ENCODE peak calls at places on chromosome 15, in seven cellular contexts. One of them, this sample, is unnamed.
A peak's percentile ranks its signal among the peaks of the same experiment; 100 is the strongest.

GRCh38 chr15:70802629-70803028 is 39.3 kb upstream of the UACA start:
- DNase-seq in CD4-positive, alpha-beta T cell: no peak
- DNase-seq in cardiac muscle cell: peak; percentile 57
- DNase-seq in IMR-90: peak; percentile 91
- DNase-seq in ovary: no peak
- DNase-seq in stomach: no peak
- DNase-seq in HCT116: no peak
- DNase-seq in this sample: peak; percentile 45

GRCh38 chr15:68055224-68055705 is 1.1 kb downstream of the PIAS1 start:
- DNase-seq in CD4-positive, alpha-beta T cell: peak; percentile 24
- DNase-seq in cardiac muscle cell: peak; percentile 52
- DNase-seq in IMR-90: peak; percentile 52
- DNase-seq in ovary: no peak
- DNase-seq in stomach: no peak
- DNase-seq in HCT116: no peak
- DNase-seq in this sample: peak; percentile 22

GRCh38 chr15:36401586-36401966 is 177.8 kb upstream of the CDIN1 start:
- DNase-seq in CD4-positive, alpha-beta T cell: no peak
- DNase-seq in cardiac muscle cell: peak; percentile 18
- DNase-seq in IMR-90: no peak
- DNase-seq in ovary: no peak
- DNase-seq in stomach: no peak
- DNase-seq in HCT116: no peak
- DNase-seq in this sample: no peak

GRCh38 chr15:37220949-37221670 is 120.8 kb upstream of the MEIS2 start:
- DNase-seq in CD4-positive, alpha-beta T cell: no peak
- DNase-seq in cardiac muscle cell: no peak
- DNase-seq in IMR-90: no peak
- DNase-seq in ovary: no peak
- DNase-seq in stomach: no peak
- DNase-seq in HCT116: no peak
- DNase-seq in this sample: no peak

GRCh38 chr15:71252036-71252898 is 137.0 kb downstream of the THSD4 start:
- DNase-seq in CD4-positive, alpha-beta T cell: no peak
- DNase-seq in cardiac muscle cell: peak; percentile 59
- DNase-seq in IMR-90: peak; percentile 56
- DNase-seq in ovary: no peak
- DNase-seq in stomach: no peak
- DNase-seq in HCT116: peak; percentile 83
- DNase-seq in this sample: peak; percentile 54

GRCh38 chr15:71069693-71070092 is 45.6 kb upstream of the THSD4 start:
- DNase-seq in CD4-positive, alpha-beta T cell: no peak
- DNase-seq in cardiac muscle cell: no peak
- DNase-seq in IMR-90: no peak
- DNase-seq in ovary: no peak
- DNase-seq in stomach: no peak
- DNase-seq in HCT116: no peak
- DNase-seq in this sample: no peak

GRCh38 chr15:51658664-51659063 is 22.6 kb upstream of the SCG3 start:
- DNase-seq in CD4-positive, alpha-beta T cell: no peak
- DNase-seq in cardiac muscle cell: no peak
- DNase-seq in IMR-90: no peak
- DNase-seq in ovary: no peak
- DNase-seq in stomach: no peak
- DNase-seq in HCT116: no peak
- DNase-seq in this sample: no peak

GRCh38 chr15:41564960-41565502 is 6.0 kb downstream of the TYRO3 start:
- DNase-seq in CD4-positive, alpha-beta T cell: no peak
- DNase-seq in cardiac muscle cell: no peak
- DNase-seq in IMR-90: no peak
- DNase-seq in ovary: no peak
- DNase-seq in stomach: no peak
- DNase-seq in HCT116: no peak
- DNase-seq in this sample: no peak

GRCh38 chr15:33458421-33458820 is 147.7 kb downstream of the RYR3 start:
- DNase-seq in CD4-positive, alpha-beta T cell: no peak
- DNase-seq in cardiac muscle cell: no peak
- DNase-seq in IMR-90: no peak
- DNase-seq in ovary: no peak
- DNase-seq in stomach: no peak
- DNase-seq in HCT116: no peak
- DNase-seq in this sample: peak; percentile 54

GRCh38 chr15:90572893-90573292 is 43.2 kb downstream of the CRTC3 start:
- DNase-seq in CD4-positive, alpha-beta T cell: no peak
- DNase-seq in cardiac muscle cell: no peak
- DNase-seq in IMR-90: no peak
- DNase-seq in ovary: no peak
- DNase-seq in stomach: no peak
- DNase-seq in HCT116: no peak
- DNase-seq in this sample: no peak

GRCh38 chr15:25693321-25694237 is 169.5 kb downstream of the ATP10A start:
- DNase-seq in CD4-positive, alpha-beta T cell: no peak
- DNase-seq in cardiac muscle cell: peak; percentile 37
- DNase-seq in IMR-90: peak; percentile 24
- DNase-seq in ovary: no peak
- DNase-seq in stomach: no peak
- DNase-seq in HCT116: no peak
- DNase-seq in this sample: no peak

GRCh38 chr15:25689592-25689991 is 173.5 kb downstream of the ATP10A start:
- DNase-seq in CD4-positive, alpha-beta T cell: no peak
- DNase-seq in cardiac muscle cell: no peak
- DNase-seq in IMR-90: no peak
- DNase-seq in ovary: no peak
- DNase-seq in stomach: no peak
- DNase-seq in HCT116: no peak
- DNase-seq in this sample: no peak

GRCh38 chr15:25694238-25694584 is 168.9 kb downstream of the ATP10A start:
- DNase-seq in CD4-positive, alpha-beta T cell: no peak
- DNase-seq in cardiac muscle cell: no peak
- DNase-seq in IMR-90: no peak
- DNase-seq in ovary: no peak
- DNase-seq in stomach: no peak
- DNase-seq in HCT116: no peak
- DNase-seq in this sample: no peak

GRCh38 chr15:25690673-25691543 is 172.2 kb downstream of the ATP10A start:
- DNase-seq in CD4-positive, alpha-beta T cell: no peak
- DNase-seq in cardiac muscle cell: peak; percentile 54
- DNase-seq in IMR-90: peak; percentile 86
- DNase-seq in ovary: no peak
- DNase-seq in stomach: no peak
- DNase-seq in HCT116: no peak
- DNase-seq in this sample: peak; percentile 15

GRCh38 chr15:25691544-25692430 is 171.3 kb downstream of the ATP10A start:
- DNase-seq in CD4-positive, alpha-beta T cell: no peak
- DNase-seq in cardiac muscle cell: peak; percentile 43
- DNase-seq in IMR-90: peak; percentile 31
- DNase-seq in ovary: no peak
- DNase-seq in stomach: no peak
- DNase-seq in HCT116: no peak
- DNase-seq in this sample: no peak
- TF ChIP-seq CTCF in CD4-positive, alpha-beta T cell: no peak
- TF ChIP-seq CTCF in cardiac muscle cell: peak; percentile 41
- TF ChIP-seq CTCF in IMR-90: peak; percentile 35
- TF ChIP-seq CTCF in ovary: no peak
- TF ChIP-seq CTCF in stomach: no peak
- TF ChIP-seq CTCF in HCT116: no peak
- TF ChIP-seq CTCF in this sample: no peak

GRCh38 chr15:65410972-65411371 is 11.8 kb downstream of the IGDCC4 start:
- DNase-seq in CD4-positive, alpha-beta T cell: no peak
- DNase-seq in cardiac muscle cell: no peak
- DNase-seq in IMR-90: no peak
- DNase-seq in ovary: no peak
- DNase-seq in stomach: no peak
- DNase-seq in HCT116: no peak
- DNase-seq in this sample: no peak
- H3K27ac ChIP-seq in CD4-positive, alpha-beta T cell: no peak overlapping the region
- H3K27ac ChIP-seq in cardiac muscle cell: no peak overlapping the region
- H3K27ac ChIP-seq in IMR-90: no peak overlapping the region
- H3K27ac ChIP-seq in ovary: no peak overlapping the region
- H3K27ac ChIP-seq in stomach: no peak overlapping the region
- H3K27ac ChIP-seq in HCT116: no peak overlapping the region
- H3K27ac ChIP-seq in this sample: no peak overlapping the region

GRCh38 chr15:63048986-63049665 is 6.6 kb downstream of the TPM1 start:
- DNase-seq in CD4-positive, alpha-beta T cell: peak; percentile 25
- DNase-seq in cardiac muscle cell: peak; percentile 57
- DNase-seq in IMR-90: peak; percentile 66
- DNase-seq in ovary: no peak
- DNase-seq in stomach: peak; percentile 46
- DNase-seq in HCT116: no peak
- DNase-seq in this sample: peak; percentile 54
- TF ChIP-seq CTCF in CD4-positive, alpha-beta T cell: no peak
- TF ChIP-seq CTCF in cardiac muscle cell: no peak
- TF ChIP-seq CTCF in IMR-90: no peak
- TF ChIP-seq CTCF in ovary: no peak
- TF ChIP-seq CTCF in stomach: no peak
- TF ChIP-seq CTCF in HCT116: no peak
- TF ChIP-seq CTCF in this sample: no peak

GRCh38 chr15:64694816-64695215 is 80.6 kb downstream of the RBPMS2 start:
- DNase-seq in CD4-positive, alpha-beta T cell: no peak
- DNase-seq in cardiac muscle cell: no peak
- DNase-seq in IMR-90: no peak
- DNase-seq in ovary: no peak
- DNase-seq in stomach: no peak
- DNase-seq in HCT116: no peak
- DNase-seq in this sample: no peak

GRCh38 chr15:64701051-64701450 is 74.3 kb downstream of the RBPMS2 start:
- DNase-seq in CD4-positive, alpha-beta T cell: no peak
- DNase-seq in cardiac muscle cell: no peak
- DNase-seq in IMR-90: no peak
- DNase-seq in ovary: no peak
- DNase-seq in stomach: no peak
- DNase-seq in HCT116: no peak
- DNase-seq in this sample: no peak

GRCh38 chr15:64699767-64700388 is 75.5 kb downstream of the RBPMS2 start:
- DNase-seq in CD4-positive, alpha-beta T cell: no peak
- DNase-seq in cardiac muscle cell: peak; percentile 76
- DNase-seq in IMR-90: peak; percentile 48
- DNase-seq in ovary: peak; percentile 38
- DNase-seq in stomach: peak; percentile 30
- DNase-seq in HCT116: no peak
- DNase-seq in this sample: peak; percentile 34

GRCh38 chr15:64695571-64695992 is 79.8 kb downstream of the RBPMS2 start:
- DNase-seq in CD4-positive, alpha-beta T cell: no peak
- DNase-seq in cardiac muscle cell: no peak
- DNase-seq in IMR-90: no peak
- DNase-seq in ovary: no peak
- DNase-seq in stomach: no peak
- DNase-seq in HCT116: no peak
- DNase-seq in this sample: no peak

DNA sequence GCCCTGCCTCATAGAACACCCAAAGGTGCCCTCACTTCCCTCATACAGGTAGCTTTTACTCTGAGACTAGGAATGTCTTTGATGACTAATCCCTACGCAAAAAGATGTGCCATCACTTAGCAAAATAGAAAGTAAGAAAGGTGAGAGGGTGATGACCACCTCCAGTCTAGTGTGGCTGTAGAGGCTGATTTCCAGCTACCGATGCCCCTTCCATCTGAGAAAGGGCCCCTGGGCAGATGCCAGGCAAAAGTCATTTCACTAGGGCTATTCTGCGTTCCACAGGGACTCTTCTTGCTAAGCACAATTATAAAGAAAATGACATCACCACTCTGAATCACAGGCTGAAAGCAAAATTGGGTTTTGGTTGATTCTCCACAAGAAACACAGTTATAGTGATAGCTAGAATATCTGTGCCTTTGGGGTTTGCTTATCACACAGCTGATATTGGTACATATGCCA is 77.4 kb downstream of the RBPMS2 start:
- DNase-seq in CD4-positive, alpha-beta T cell: no peak
- DNase-seq in cardiac muscle cell: no peak
- DNase-seq in IMR-90: peak; percentile 36
- DNase-seq in ovary: no peak
- DNase-seq in stomach: no peak
- DNase-seq in HCT116: no peak
- DNase-seq in this sample: peak; percentile 62
- H3K27ac ChIP-seq in CD4-positive, alpha-beta T cell: no peak overlapping the region
- H3K27ac ChIP-seq in cardiac muscle cell: peak overlapping the region; percentile 7
- H3K27ac ChIP-seq in IMR-90: no peak overlapping the region
- H3K27ac ChIP-seq in ovary: no peak overlapping the region
- H3K27ac ChIP-seq in stomach: peak overlapping the region; percentile 74
- H3K27ac ChIP-seq in HCT116: no peak overlapping the region
- H3K27ac ChIP-seq in this sample: no peak overlapping the region

GRCh38 chr15:38768970-38769369 is 204.4 kb upstream of the RASGRP1 start:
- DNase-seq in CD4-positive, alpha-beta T cell: no peak
- DNase-seq in cardiac muscle cell: peak; percentile 64
- DNase-seq in IMR-90: peak; percentile 34
- DNase-seq in ovary: peak; percentile 45
- DNase-seq in stomach: no peak
- DNase-seq in HCT116: no peak
- DNase-seq in this sample: no peak
- TF ChIP-seq CTCF in CD4-positive, alpha-beta T cell: no peak
- TF ChIP-seq CTCF in cardiac muscle cell: peak; percentile 54
- TF ChIP-seq CTCF in IMR-90: peak; percentile 38
- TF ChIP-seq CTCF in ovary: no peak
- TF ChIP-seq CTCF in stomach: no peak
- TF ChIP-seq CTCF in HCT116: peak; percentile 43
- TF ChIP-seq CTCF in this sample: no peak

DNA sequence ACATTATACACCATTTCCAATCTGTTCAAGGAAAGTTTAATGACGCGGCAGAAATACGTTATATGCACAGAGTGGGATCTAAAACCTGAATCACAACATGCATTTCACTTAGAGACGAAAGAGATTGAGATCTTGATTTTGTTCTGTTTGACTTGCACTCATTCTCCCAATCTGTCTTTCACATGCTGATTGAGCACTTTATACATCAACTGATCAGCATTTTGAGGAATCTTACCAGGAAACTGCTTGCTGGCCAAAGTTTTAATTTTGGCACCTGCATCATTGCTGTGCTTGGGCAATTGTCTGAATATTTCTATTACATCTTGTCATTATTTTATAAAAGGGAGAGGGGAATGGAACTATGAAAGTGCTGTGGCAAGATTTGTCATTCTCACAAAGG is 47.7 kb upstream of the ATP10A start:
- DNase-seq in CD4-positive, alpha-beta T cell: no peak
- DNase-seq in cardiac muscle cell: no peak
- DNase-seq in IMR-90: no peak
- DNase-seq in ovary: no peak
- DNase-seq in stomach: no peak
- DNase-seq in HCT116: no peak
- DNase-seq in this sample: no peak
- H3K27ac ChIP-seq in CD4-positive, alpha-beta T cell: no peak overlapping the region
- H3K27ac ChIP-seq in cardiac muscle cell: no peak overlapping the region
- H3K27ac ChIP-seq in IMR-90: no peak overlapping the region
- H3K27ac ChIP-seq in ovary: no peak overlapping the region
- H3K27ac ChIP-seq in stomach: no peak overlapping the region
- H3K27ac ChIP-seq in HCT116: no peak overlapping the region
- H3K27ac ChIP-seq in this sample: no peak overlapping the region

GRCh38 chr15:60592386-60593339 is 113.7 kb upstream of the ICE2 start:
- DNase-seq in CD4-positive, alpha-beta T cell: peak; percentile 82
- DNase-seq in cardiac muscle cell: peak; percentile 64
- DNase-seq in IMR-90: peak; percentile 68
- DNase-seq in ovary: peak; percentile 88
- DNase-seq in stomach: peak; percentile 86
- DNase-seq in HCT116: no peak
- DNase-seq in this sample: peak; percentile 68
- TF ChIP-seq CTCF in CD4-positive, alpha-beta T cell: no peak
- TF ChIP-seq CTCF in cardiac muscle cell: no peak
- TF ChIP-seq CTCF in IMR-90: peak; percentile 22
- TF ChIP-seq CTCF in ovary: no peak
- TF ChIP-seq CTCF in stomach: no peak
- TF ChIP-seq CTCF in HCT116: no peak
- TF ChIP-seq CTCF in this sample: peak; percentile 28

This sample was measured in RWPE1.